ENCODE peak calls at places on chromosomes 7 and 10, in eight cellular contexts. I, J, N, K, Y, E, M and H are unnamed samples.

GRCh38 chr10:75565286-75566251 is 134.1 kb downstream of the LRMDA start:
- DNase-seq in I (no peak), J (peak), N (no peak), K (no peak), Y (peak), E (no peak), M (no peak), H (no peak)

GRCh38 chr10:78932861-78933260 is 135.9 kb upstream of the ZMIZ1 start:
- DNase-seq in I (no peak), J (no peak), N (no peak), K (no peak), Y (no peak), E (no peak), M (no peak), H (no peak)

GRCh38 chr10:37701781-37702493 is 155.5 kb downstream of the ZNF248 start:
- DNase-seq in I (no peak), J (no peak), N (no peak), K (no peak), Y (no peak), E (no peak), M (peak), H (no peak)

GRCh38 chr10:82674036-82674435 is 799.0 kb downstream of the NRG3 start:
- DNase-seq in I (no peak), J (no peak), N (no peak), K (no peak), Y (no peak), E (no peak), M (no peak), H (no peak)

GRCh38 chr7:106893591-106893990 is 28.5 kb downstream of the PIK3CG start:
- DNase-seq in I (no peak), J (no peak), N (peak), K (no peak), Y (no peak), E (no peak), M (no peak), H (no peak)

GRCh38 chr10:43816351-43817321 is 168.0 kb upstream of the ZNF32 start:
- DNase-seq in I (no peak), J (peak), N (peak), K (no peak), Y (no peak), E (no peak), M (no peak), H (peak)

GRCh38 chr7:21086688-21087087 is 300.0 kb upstream of the SP8 start:
- DNase-seq in I (no peak), J (no peak), N (no peak), K (no peak), Y (no peak), E (no peak), M (no peak), H (no peak)

GRCh38 chr10:25176421-25176968 is 1.7 kb downstream of the GPR158 start:
- DNase-seq in I (no peak), J (no peak), N (no peak), K (no peak), Y (no peak), E (no peak), M (no peak), H (peak)

GRCh38 chr10:1316107-1316805 is 260.1 kb downstream of the WDR37 start:
- DNase-seq in I (no peak), J (no peak), N (no peak), K (no peak), Y (no peak), E (no peak), M (peak), H (no peak)

GRCh38 chr7:103658055-103659010 is 212.3 kb upstream of the SLC26A5 start:
- DNase-seq in I (no peak), J (no peak), N (peak), K (no peak), Y (peak), E (peak), M (no peak), H (no peak)

GRCh38 chr10:131841131-131841661 is 59.6 kb upstream of the PPP2R2D start:
- DNase-seq in I (no peak), J (no peak), N (no peak), K (no peak), Y (no peak), E (no peak), M (no peak), H (no peak)

GRCh38 chr10:56360583-56360966 is 484 bp downstream of the ZWINT start:
- DNase-seq in I (no peak), J (no peak), N (no peak), K (no peak), Y (no peak), E (no peak), M (no peak), H (no peak)

GRCh38 chr7:50379082-50379481 is 71.1 kb downstream of the FIGNL1 start:
- DNase-seq in I (no peak), J (no peak), N (no peak), K (no peak), Y (peak), E (no peak), M (peak), H (no peak)

GRCh38 chr7:118218413-118219156 is 5.9 kb upstream of the ANKRD7 start:
- DNase-seq in I (no peak), J (no peak), N (no peak), K (no peak), Y (no peak), E (no peak), M (no peak), H (no peak)

GRCh38 chr7:67608806-67609205 is 612.2 kb downstream of the TYW1 start:
- DNase-seq in I (peak), J (no peak), N (no peak), K (no peak), Y (no peak), E (no peak), M (no peak), H (no peak)

GRCh38 chr7:51316666-51317581 is at the start of gene COBL:
- DNase-seq in I (peak), J (no peak), N (no peak), K (no peak), Y (no peak), E (peak), M (peak), H (no peak)

GRCh38 chr7:157904866-157905215 is 568.0 kb downstream of the DNAJB6 start:
- DNase-seq in I (no peak), J (no peak), N (no peak), K (no peak), Y (no peak), E (no peak), M (no peak), H (no peak)

GRCh38 chr7:1346851-1347250 is 112.4 kb downstream of the MICALL2 start:
- DNase-seq in I (no peak), J (no peak), N (no peak), K (no peak), Y (no peak), E (no peak), M (no peak), H (no peak)

GRCh38 chr10:11798862-11799735 is 24.1 kb upstream of the PROSER2 start:
- DNase-seq in I (no peak), J (no peak), N (no peak), K (no peak), Y (no peak), E (no peak), M (no peak), H (peak)

GRCh38 chr7:30933124-30933893 is 21.7 kb downstream of the AQP1 start:
- DNase-seq in I (no peak), J (no peak), N (no peak), K (no peak), Y (no peak), E (no peak), M (peak), H (peak)

GRCh38 chr7:26743205-26743604 is 121.2 kb downstream of the SKAP2 start:
- DNase-seq in I (no peak), J (no peak), N (peak), K (no peak), Y (no peak), E (no peak), M (no peak), H (no peak)

GRCh38 chr10:71205468-71205867 is 6.9 kb upstream of the UNC5B start:
- DNase-seq in I (no peak), J (no peak), N (no peak), K (no peak), Y (no peak), E (no peak), M (no peak), H (no peak)

GRCh38 chr10:114881462-114881861 is 56.5 kb upstream of the TRUB1 start:
- DNase-seq in I (no peak), J (no peak), N (no peak), K (no peak), Y (no peak), E (no peak), M (no peak), H (no peak)

GRCh38 chr10:57222603-57223002 is 861.5 kb upstream of the ZWINT start:
- DNase-seq in I (no peak), J (no peak), N (no peak), K (no peak), Y (no peak), E (no peak), M (peak), H (no peak)

GRCh38 chr7:100430450-100431285 is 1.0 kb downstream of the MEPCE start:
- DNase-seq in I (no peak), J (no peak), N (peak), K (no peak), Y (no peak), E (peak), M (no peak), H (peak)

GRCh38 chr10:37789590-37789989 is 67.8 kb downstream of the ZNF248 start:
- DNase-seq in I (no peak), J (no peak), N (no peak), K (no peak), Y (peak), E (no peak), M (no peak), H (no peak)

GRCh38 chr7:151245360-151246160 is 2.9 kb downstream of the SMARCD3 start:
- DNase-seq in I (peak), J (no peak), N (no peak), K (no peak), Y (no peak), E (peak), M (peak), H (peak)

GRCh38 chr7:67823345-67823744 is 826.7 kb downstream of the TYW1 start:
- DNase-seq in I (no peak), J (no peak), N (no peak), K (no peak), Y (no peak), E (peak), M (no peak), H (no peak)

GRCh38 chr7:36906448-36906847 is 182.2 kb upstream of the AOAH start:
- DNase-seq in I (no peak), J (no peak), N (no peak), K (no peak), Y (no peak), E (no peak), M (no peak), H (no peak)

GRCh38 chr7:131170440-131171105 is 157.1 kb upstream of the MKLN1 start:
- DNase-seq in I (peak), J (no peak), N (peak), K (no peak), Y (no peak), E (no peak), M (peak), H (no peak)

GRCh38 chr7:70574970-70575799 is 556.8 kb upstream of the GALNT17 start:
- DNase-seq in I (no peak), J (no peak), N (no peak), K (no peak), Y (no peak), E (no peak), M (no peak), H (peak)

GRCh38 chr7:27032843-27033242 is 63.0 kb downstream of the HOXA1 start:
- DNase-seq in I (no peak), J (no peak), N (peak), K (no peak), Y (no peak), E (no peak), M (no peak), H (no peak)

DNA sequence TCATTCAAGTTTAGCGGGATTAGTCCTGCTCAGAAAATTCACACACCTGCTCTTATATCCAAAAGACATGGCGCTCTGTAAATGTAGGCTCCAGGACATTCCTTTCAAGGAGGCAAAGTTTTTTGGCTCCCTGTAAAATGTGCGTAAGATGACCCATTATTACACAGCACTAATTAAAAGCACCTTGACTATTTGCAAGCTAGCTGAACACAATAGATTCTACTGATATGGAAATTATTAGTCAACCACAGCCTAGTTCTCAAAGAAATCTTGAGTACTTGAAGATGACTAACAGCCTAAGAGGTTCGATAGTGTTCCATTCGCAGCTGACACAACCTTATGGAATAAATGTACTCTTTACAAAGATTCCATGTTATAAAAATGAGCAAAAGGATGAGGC is 175.2 kb downstream of the BMPER start:
- DNase-seq in I (no peak), J (no peak), N (peak), K (no peak), Y (no peak), E (no peak), M (no peak), H (no peak)
- TF ChIP-seq RAD21 in I (no peak), J (no peak), N (no peak), K (no peak), Y (no peak), E (no peak), M (no peak), H (no peak)

GRCh38 chr7:129993275-129993674 is 40.5 kb upstream of the UBE2H start:
- DNase-seq in I (no peak), J (no peak), N (no peak), K (no peak), Y (no peak), E (no peak), M (no peak), H (no peak)
- TF ChIP-seq RAD21 in I (no peak), J (no peak), N (no peak), K (no peak), Y (no peak), E (no peak), M (no peak), H (no peak)

DNA sequence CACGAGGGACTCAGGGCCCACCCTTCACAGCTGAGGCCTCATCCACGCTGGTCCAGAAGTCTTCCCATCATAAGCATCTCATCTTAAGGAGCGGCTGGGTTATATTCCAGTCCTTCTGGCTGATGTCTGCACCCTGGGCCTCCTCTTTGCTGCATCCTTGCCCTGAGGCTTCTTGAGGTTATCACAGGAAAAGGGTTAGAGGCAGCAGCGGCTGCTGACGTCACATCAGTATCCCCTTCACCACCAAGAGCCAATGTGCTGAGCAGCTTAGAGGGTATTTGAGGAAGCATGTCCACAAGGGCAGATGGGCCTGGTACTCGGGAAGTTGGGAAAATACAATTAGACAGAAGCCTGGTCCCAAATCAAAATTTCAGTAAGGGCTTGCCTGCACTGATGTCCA is 125.1 kb downstream of the PLXNA4 start:
- DNase-seq in I (no peak), J (no peak), N (no peak), K (no peak), Y (no peak), E (no peak), M (no peak), H (no peak)
- TF ChIP-seq RAD21 in I (no peak), J (no peak), N (no peak), K (no peak), Y (no peak), E (no peak), M (no peak), H (no peak)

GRCh38 chr7:142125576-142125975 is 14.1 kb downstream of the MGAM2 start:
- DNase-seq in I (no peak), J (no peak), N (no peak), K (no peak), Y (no peak), E (no peak), M (no peak), H (no peak)
- TF ChIP-seq RAD21 in I (no peak), J (no peak), N (no peak), K (no peak), Y (no peak), E (no peak), M (no peak), H (no peak)

DNA sequence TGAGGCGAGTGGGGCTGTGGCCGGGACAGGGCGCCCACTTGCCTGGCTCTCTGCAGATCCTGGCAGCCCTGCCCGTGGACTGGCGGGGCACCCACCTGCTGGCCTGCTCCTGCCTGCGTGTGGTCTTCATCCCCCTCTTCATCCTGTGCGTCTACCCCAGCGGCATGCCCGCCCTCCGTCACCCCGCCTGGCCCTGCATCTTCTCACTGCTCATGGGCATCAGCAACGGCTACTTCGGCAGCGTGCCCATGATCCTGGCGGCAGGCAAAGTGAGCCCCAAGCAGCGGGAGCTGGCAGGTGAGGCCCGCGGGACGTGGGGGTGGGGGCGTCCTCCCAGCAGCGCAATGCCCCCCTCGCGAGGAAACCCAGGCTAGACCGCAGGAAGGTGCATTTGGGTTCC is 17.6 kb downstream of the SLC29A4 start:
- DNase-seq in I (no peak), J (no peak), N (no peak), K (no peak), Y (no peak), E (no peak), M (no peak), H (no peak)
- TF ChIP-seq RAD21 in I (no peak), J (no peak), N (no peak), K (no peak), Y (no peak), E (no peak), M (no peak), H (no peak)